ENCODE peak calls at places on chromosomes 16 and 17, in eight cellular contexts. J is memory B cell; U is central memory CD4-positive, alpha-beta T cell; C is neural progenitor cell; S is H7; F is cardiac fibroblast; Z is mammary epithelial cell; N is NCI-H2081 treated with DMSO at 0.1 percent for 48 hours. T is an unnamed sample.

GRCh38 chr17:71503710-71504471 is 616.9 kb upstream of the SOX9 start:
- DNase-seq in N (no peak), J (no peak), S (no peak), C (peak), F (no peak), U (no peak), Z (no peak), T (no peak)

GRCh38 chr17:57379237-57380054 is 123.1 kb downstream of the MSI2 start:
- DNase-seq in F (peak), C (peak), Z (no peak), S (peak), U (no peak), N (no peak), J (no peak), T (peak)

GRCh38 chr17:28711723-28712036 is at the start of gene PROCA1:
- DNase-seq in J (no peak), Z (no peak), F (no peak), N (no peak), S (peak), C (no peak), U (no peak), T (no peak)

GRCh38 chr17:4544135-4544651 is 11.0 kb downstream of the MYBBP1A start:
- DNase-seq in U (no peak), C (no peak), J (no peak), N (no peak), Z (no peak), S (no peak), F (no peak), T (no peak)

GRCh38 chr16:67150058-67150832 is 553 bp downstream of the B3GNT9 start:
- DNase-seq in F (peak), N (no peak), J (peak), Z (no peak), U (peak), S (peak), C (peak), T (no peak)

GRCh38 chr17:45136846-45137560 is 1.5 kb downstream of the ACBD4 start:
- DNase-seq in S (no peak), U (no peak), F (no peak), J (no peak), C (no peak), N (no peak), Z (no peak), T (no peak)

GRCh38 chr16:86963600-86964575 is 353.3 kb downstream of the C16orf95 start:
- DNase-seq in N (no peak), S (no peak), J (no peak), F (no peak), Z (no peak), U (no peak), C (no peak), T (no peak)

GRCh38 chr16:25009822-25010221 is 5.3 kb downstream of the ARHGAP17 start:
- DNase-seq in S (no peak), N (no peak), F (peak), C (no peak), Z (no peak), U (no peak), J (no peak), T (no peak)

GRCh38 chr16:21283521-21284289 is 5.6 kb upstream of the CRYM start:
- DNase-seq in S (peak), F (peak), C (peak), J (peak), N (no peak), Z (peak), U (no peak), T (no peak)

GRCh38 chr17:74827800-74828199 is 31.9 kb downstream of the GRIN2C start:
- DNase-seq in Z (no peak), N (no peak), F (no peak), S (no peak), U (no peak), C (no peak), J (no peak), T (no peak)

GRCh38 chr17:18321309-18321708 is 6.2 kb downstream of the SMCR8 start:
- DNase-seq in J (no peak), Z (no peak), F (no peak), S (peak), U (no peak), N (no peak), C (peak), T (no peak)

GRCh38 chr17:2122641-2123302 is 67.9 kb downstream of the HIC1 start:
- DNase-seq in N (no peak), C (peak), Z (peak), S (peak), J (no peak), U (no peak), F (peak), T (no peak)

GRCh38 chr17:30550512-30551273 is 73.5 kb downstream of the GOSR1 start:
- DNase-seq in N (no peak), U (no peak), C (no peak), S (no peak), Z (peak), J (peak), F (peak), T (peak)

GRCh38 chr16:15509593-15510520 is 75.5 kb downstream of the BMERB1 start:
- DNase-seq in C (peak), Z (no peak), F (no peak), N (no peak), S (peak), U (no peak), J (no peak), T (no peak)

GRCh38 chr16:80012586-80012985 is 412.0 kb upstream of the MAF start:
- DNase-seq in S (no peak), C (no peak), Z (no peak), U (no peak), J (no peak), F (no peak), N (no peak), T (no peak)

GRCh38 chr16:25014500-25015147 is 545 bp downstream of the ARHGAP17 start:
- DNase-seq in U (peak), F (peak), N (no peak), C (peak), S (peak), Z (peak), J (peak), T (no peak)

GRCh38 chr16:69190046-69190588 is 3.2 kb downstream of the SNTB2 start:
- DNase-seq in S (no peak), U (no peak), J (no peak), N (no peak), C (no peak), F (no peak), Z (no peak), T (no peak)

GRCh38 chr16:67244387-67245188 is 2.7 kb downstream of the FHOD1 start:
- DNase-seq in U (peak), F (peak), N (no peak), S (no peak), J (peak), Z (peak), C (no peak), T (peak)

GRCh38 chr16:15950869-15951268 is 1.5 kb downstream of the ABCC1 start:
- DNase-seq in N (no peak), S (no peak), U (no peak), F (no peak), J (no peak), Z (no peak), C (no peak), T (no peak)